ENCODE peak calls at places on chromosomes 6 and 20, in seven cellular contexts. E is EL; H is HuH-7; R is IMR-90; N is GDM1; A is CD4-positive, alpha-beta memory T cell; W is T-helper 1 cell. D is an unnamed sample.

GRCh38 chr20:676315-676937 is 824 bp upstream of the SCRT2 start:
- DNase-seq in H (no peak), W (no peak), E (no peak), N (no peak), R (no peak), A (no peak), D (peak)

GRCh38 chr6:41901882-41902519 is 6.8 kb upstream of the USP49 start:
- DNase-seq in N (peak), A (peak), W (peak), H (no peak), R (peak), E (peak), D (no peak)

GRCh38 chr6:43812850-43813584 is 43.0 kb downstream of the VEGFA start:
- DNase-seq in W (no peak), H (no peak), N (peak), E (no peak), A (no peak), R (peak), D (no peak)

GRCh38 chr6:52333840-52334200 is 28.1 kb upstream of the PAQR8 start:
- DNase-seq in E (no peak), W (no peak), N (no peak), A (peak), H (no peak), R (no peak), D (no peak)

GRCh38 chr6:53369876-53370515 is 21.2 kb upstream of the ELOVL5 start:
- DNase-seq in N (no peak), R (no peak), E (no peak), A (no peak), H (no peak), W (no peak), D (no peak)

GRCh38 chr6:110482774-110483400 is 6.5 kb upstream of the SLC22A16 start:
- DNase-seq in W (no peak), A (no peak), E (no peak), N (no peak), R (no peak), H (no peak), D (no peak)

GRCh38 chr20:36493013-36493800 is 48.1 kb upstream of the MYL9 start:
- DNase-seq in A (no peak), H (peak), E (no peak), N (peak), R (no peak), W (no peak), D (peak)

GRCh38 chr20:40776702-40777457 is 87.8 kb upstream of the MAFB start:
- DNase-seq in H (no peak), A (no peak), R (no peak), W (no peak), E (no peak), N (no peak), D (no peak)

GRCh38 chr20:37821691-37822655 is 81.0 kb upstream of the VSTM2L start:
- DNase-seq in N (no peak), A (no peak), R (peak), E (peak), H (no peak), W (no peak), D (no peak)

GRCh38 chr6:45951771-45952529 is 63.7 kb downstream of the CLIC5 start:
- DNase-seq in W (no peak), E (no peak), N (no peak), A (no peak), R (no peak), H (no peak), D (no peak)

GRCh38 chr6:25027221-25027916 is 91.6 kb upstream of the RIPOR2 start:
- DNase-seq in N (no peak), H (no peak), R (no peak), E (no peak), A (peak), W (peak), D (no peak)

GRCh38 chr6:50721978-50722377 is 8.7 kb downstream of the TFAP2D start:
- DNase-seq in W (no peak), H (no peak), E (no peak), R (no peak), N (no peak), A (no peak), D (no peak)

GRCh38 chr20:47785900-47786762 is 850 bp upstream of the SULF2 start:
- DNase-seq in N (no peak), R (peak), W (no peak), E (peak), A (no peak), H (peak), D (peak)

GRCh38 chr6:32255212-32256153 is 31.6 kb upstream of the NOTCH4 start:
- DNase-seq in R (peak), W (peak), A (peak), N (no peak), E (peak), H (peak), D (no peak)

GRCh38 chr6:5670381-5670780 is 336.3 kb downstream of the NRN1 start:
- DNase-seq in W (no peak), E (no peak), R (no peak), A (no peak), H (no peak), N (no peak), D (no peak)

GRCh38 chr6:80197474-80197873 is 91.0 kb downstream of the BCKDHB start:
- DNase-seq in A (no peak), E (peak), W (no peak), N (no peak), H (no peak), R (peak), D (no peak)

GRCh38 chr6:157479464-157480303 is 98.7 kb downstream of the ZDHHC14 start:
- DNase-seq in H (no peak), N (no peak), E (no peak), A (no peak), R (no peak), W (no peak), D (no peak)

GRCh38 chr6:42979523-42980177 is 669 bp upstream of the PEX6 start:
- DNase-seq in N (no peak), A (peak), W (no peak), R (peak), H (peak), E (peak), D (no peak)

GRCh38 chr20:51923611-51924010 is 121.3 kb upstream of the SALL4 start:
- DNase-seq in W (no peak), N (no peak), R (no peak), A (no peak), E (no peak), H (no peak), D (no peak)

GRCh38 chr6:52538252-52538905 is 38.5 kb downstream of the TRAM2 start:
- DNase-seq in H (no peak), R (no peak), E (peak), N (no peak), A (no peak), W (no peak), D (no peak)

GRCh38 chr6:3427740-3428085 is 29.1 kb downstream of the SLC22A23 start:
- DNase-seq in H (no peak), E (no peak), R (no peak), W (no peak), N (no peak), A (no peak), D (no peak)

GRCh38 chr20:63686492-63687321 is 9.7 kb upstream of the TNFRSF6B start:
- DNase-seq in E (peak), H (no peak), W (no peak), R (peak), N (peak), A (no peak), D (no peak)

GRCh38 chr20:20333866-20334265 is 34.0 kb upstream of the INSM1 start:
- DNase-seq in E (no peak), N (no peak), A (no peak), H (no peak), R (no peak), W (no peak), D (no peak)

GRCh38 chr20:57579898-57580447 is 19.1 kb downstream of the PCK1 start:
- DNase-seq in N (no peak), A (no peak), H (no peak), R (no peak), E (no peak), W (no peak), D (peak)

GRCh38 chr6:149755300-149756260 is 6.0 kb downstream of the PCMT1 start:
- DNase-seq in W (no peak), N (no peak), A (no peak), R (no peak), E (no peak), H (peak), D (no peak)

GRCh38 chr6:1614767-1615650 is 5.3 kb downstream of the FOXC1 start:
- DNase-seq in W (no peak), E (no peak), N (no peak), R (no peak), A (no peak), H (no peak), D (no peak)

GRCh38 chr20:50304883-50305635 is 114.4 kb downstream of the CEBPB start:
- DNase-seq in R (peak), E (peak), N (no peak), W (no peak), A (no peak), H (no peak), D (no peak)

GRCh38 chr20:5652626-5653573 is 97.3 kb upstream of the SHLD1 start:
- DNase-seq in R (peak), E (peak), H (no peak), N (no peak), W (no peak), A (no peak), D (no peak)

GRCh38 chr6:105036371-105036770 is 79.5 kb downstream of the LIN28B start:
- DNase-seq in W (no peak), H (no peak), E (no peak), A (no peak), R (no peak), N (no peak), D (no peak)

GRCh38 chr6:157864185-157864761 is 41.2 kb downstream of the SNX9 start:
- DNase-seq in W (no peak), N (no peak), R (peak), E (no peak), A (no peak), H (no peak), D (no peak)

GRCh38 chr20:50191065-50191565 is 485 bp downstream of the CEBPB start:
- DNase-seq in H (no peak), N (peak), E (peak), A (peak), W (peak), R (no peak), D (peak)

GRCh38 chr6:151176941-151177760 is 62.6 kb upstream of the AKAP12 start:
- DNase-seq in W (no peak), N (no peak), E (no peak), A (no peak), H (no peak), R (no peak), D (no peak)

GRCh38 chr6:168376811-168377480 is 57.4 kb upstream of the DACT2 start:
- DNase-seq in N (no peak), E (no peak), H (no peak), A (no peak), R (no peak), W (no peak), D (no peak)

GRCh38 chr6:1485678-1486077 is 96.3 kb downstream of the FOXF2 start:
- DNase-seq in W (no peak), A (no peak), E (peak), H (no peak), R (peak), N (no peak), D (no peak)